ENCODE peak calls at places on chromosomes 5 and 9, in five cellular contexts. One of them, this sample, is unnamed.

GRCh38 chr5:156147251-156147947 is 179.6 kb upstream of the SGCD start:
- DNase-seq in left cardiac atrium: no peak
- DNase-seq in tibial nerve: no peak
- DNase-seq in right cardiac atrium: no peak
- DNase-seq in NCI-H69: no peak
- DNase-seq in this sample: no peak

GRCh38 chr9:125977223-125977622 is 230.1 kb downstream of the PBX3 start:
- DNase-seq in tibial nerve: no peak
- DNase-seq in right cardiac atrium: no peak
- DNase-seq in left cardiac atrium: no peak
- DNase-seq in NCI-H69: no peak
- DNase-seq in this sample: no peak

GRCh38 chr9:22041792-22042191 is 32.7 kb upstream of the CDKN2B start:
- DNase-seq in NCI-H69: no peak
- DNase-seq in tibial nerve: no peak
- DNase-seq in left cardiac atrium: no peak
- DNase-seq in right cardiac atrium: no peak
- DNase-seq in this sample: no peak

GRCh38 chr5:147918101-147918500 is 11.8 kb upstream of the C5orf46 start:
- DNase-seq in right cardiac atrium: no peak
- DNase-seq in left cardiac atrium: no peak
- DNase-seq in tibial nerve: no peak
- DNase-seq in NCI-H69: no peak
- DNase-seq in this sample: no peak

GRCh38 chr9:81759680-81760215 is 70.4 kb upstream of the TLE1 start:
- DNase-seq in left cardiac atrium: peak
- DNase-seq in tibial nerve: no peak
- DNase-seq in NCI-H69: peak
- DNase-seq in right cardiac atrium: no peak
- DNase-seq in this sample: no peak

GRCh38 chr5:89573336-89573735 is 690.4 kb upstream of the MEF2C start:
- DNase-seq in left cardiac atrium: no peak
- DNase-seq in tibial nerve: no peak
- DNase-seq in right cardiac atrium: no peak
- DNase-seq in NCI-H69: no peak
- DNase-seq in this sample: no peak

GRCh38 chr9:132857601-132858342 is 20.3 kb downstream of the AK8 start:
- DNase-seq in tibial nerve: no peak
- DNase-seq in NCI-H69: peak
- DNase-seq in left cardiac atrium: peak
- DNase-seq in right cardiac atrium: peak
- DNase-seq in this sample: peak

GRCh38 chr5:44536650-44537260 is 147.5 kb upstream of the FGF10 start:
- DNase-seq in right cardiac atrium: no peak
- DNase-seq in tibial nerve: peak
- DNase-seq in NCI-H69: peak
- DNase-seq in left cardiac atrium: peak
- DNase-seq in this sample: peak

GRCh38 chr9:133634024-133634691 is 2.0 kb upstream of the DBH start:
- DNase-seq in tibial nerve: no peak
- DNase-seq in NCI-H69: peak
- DNase-seq in left cardiac atrium: no peak
- DNase-seq in right cardiac atrium: peak
- DNase-seq in this sample: no peak

GRCh38 chr9:81602887-81603680 is 86.3 kb downstream of the TLE1 start:
- DNase-seq in left cardiac atrium: no peak
- DNase-seq in NCI-H69: no peak
- DNase-seq in right cardiac atrium: no peak
- DNase-seq in tibial nerve: no peak
- DNase-seq in this sample: no peak

GRCh38 chr9:70030156-70030555 is 13.5 kb upstream of the MAMDC2 start:
- DNase-seq in tibial nerve: no peak
- DNase-seq in left cardiac atrium: no peak
- DNase-seq in NCI-H69: no peak
- DNase-seq in right cardiac atrium: no peak
- DNase-seq in this sample: no peak

GRCh38 chr9:127521919-127522304 is 70.6 kb downstream of the LRSAM1 start:
- DNase-seq in left cardiac atrium: peak
- DNase-seq in NCI-H69: no peak
- DNase-seq in right cardiac atrium: peak
- DNase-seq in tibial nerve: no peak
- DNase-seq in this sample: no peak

GRCh38 chr5:151570512-151571269 is 20.4 kb downstream of the FAT2 start:
- DNase-seq in right cardiac atrium: no peak
- DNase-seq in NCI-H69: no peak
- DNase-seq in left cardiac atrium: no peak
- DNase-seq in tibial nerve: no peak
- DNase-seq in this sample: no peak

GRCh38 chr9:83280259-83280658 is 217.3 kb upstream of the RASEF start:
- DNase-seq in left cardiac atrium: no peak
- DNase-seq in right cardiac atrium: no peak
- DNase-seq in NCI-H69: no peak
- DNase-seq in tibial nerve: no peak
- DNase-seq in this sample: no peak

GRCh38 chr5:923473-923873 is 30.8 kb downstream of the TRIP13 start:
- DNase-seq in NCI-H69: peak
- DNase-seq in right cardiac atrium: peak
- DNase-seq in tibial nerve: peak
- DNase-seq in left cardiac atrium: peak
- DNase-seq in this sample: peak

GRCh38 chr9:70746760-70747159 is 332.3 kb upstream of the KLF9 start:
- DNase-seq in NCI-H69: peak
- DNase-seq in right cardiac atrium: no peak
- DNase-seq in tibial nerve: no peak
- DNase-seq in left cardiac atrium: no peak
- DNase-seq in this sample: no peak

GRCh38 chr9:100598641-100599145 is 20.8 kb downstream of the CAVIN4 start:
- DNase-seq in NCI-H69: peak
- DNase-seq in tibial nerve: peak
- DNase-seq in right cardiac atrium: peak
- DNase-seq in left cardiac atrium: peak
- DNase-seq in this sample: peak

GRCh38 chr9:136703231-136703870 is 9.0 kb upstream of the DIPK1B start:
- DNase-seq in right cardiac atrium: no peak
- DNase-seq in NCI-H69: peak
- DNase-seq in left cardiac atrium: no peak
- DNase-seq in tibial nerve: no peak
- DNase-seq in this sample: peak

GRCh38 chr5:96172436-96172835 is 210.8 kb upstream of the ELL2 start:
- DNase-seq in NCI-H69: no peak
- DNase-seq in right cardiac atrium: no peak
- DNase-seq in left cardiac atrium: no peak
- DNase-seq in tibial nerve: no peak
- DNase-seq in this sample: no peak

GRCh38 chr5:139246394-139246793 is 47.1 kb upstream of the MATR3 start:
- DNase-seq in tibial nerve: no peak
- DNase-seq in left cardiac atrium: peak
- DNase-seq in right cardiac atrium: no peak
- DNase-seq in NCI-H69: peak
- DNase-seq in this sample: no peak